ENCODE peak calls at places on chromosomes 16 and 17, in ten cellular contexts. B is heart left ventricle, Z is body of pancreas, R is breast epithelium, J is transverse colon, P is ovary, E is IMR-90, D is K562, N is right lobe of liver, I is HCT116. H is an unnamed sample.
A peak's percentile ranks its signal among the peaks of the same experiment; 100 is the strongest.

GRCh38 chr17:321386-321941 is 31.1 kb downstream of the RPH3AL start:
- DNase-seq in J (no peak), P (no peak), B (no peak), R (no peak), N (peak; percentile 19), E (no peak), D (no peak), I (no peak), Z (peak; percentile 25), H (no peak)

GRCh38 chr17:27878776-27879562 is 14.2 kb downstream of the LYRM9 start:
- DNase-seq in Z (no peak), N (no peak), B (peak; percentile 30), I (no peak), J (no peak), R (no peak), D (no peak), P (peak; percentile 51), E (no peak), H (no peak)

GRCh38 chr16:12837756-12838155 is 34.1 kb upstream of the CPPED1 start:
- DNase-seq in Z (no peak), P (no peak), D (no peak), N (no peak), B (no peak), I (no peak), E (no peak), J (no peak), R (no peak), H (no peak)

GRCh38 chr16:75579435-75579834 is 13.3 kb downstream of the GABARAPL2 start:
- DNase-seq in J (no peak), D (no peak), Z (no peak), R (no peak), N (no peak), B (no peak), E (no peak), I (no peak), P (no peak), H (no peak)

GRCh38 chr17:31510273-31511175 is 119.0 kb downstream of the RAB11FIP4 start:
- DNase-seq in J (no peak), B (peak; percentile 68), N (no peak), E (peak; percentile 58), Z (peak; percentile 61), P (no peak), D (no peak), R (no peak), I (no peak), H (no peak)

GRCh38 chr16:58459344-58460218 is 40.4 kb upstream of the NDRG4 start:
- DNase-seq in E (peak; percentile 43), P (no peak), B (peak; percentile 33), Z (no peak), R (no peak), J (no peak), N (no peak), D (no peak), I (peak; percentile 67), H (no peak)

GRCh38 chr17:74528491-74529199 is 2.6 kb downstream of the CD300LB start:
- DNase-seq in D (no peak), J (no peak), N (no peak), P (no peak), Z (no peak), E (no peak), I (no peak), B (no peak), R (peak; percentile 27), H (no peak)

GRCh38 chr16:85524365-85524629 is 88.8 kb upstream of the GSE1 start:
- DNase-seq in R (no peak), B (no peak), E (no peak), I (no peak), Z (no peak), N (no peak), P (no peak), D (no peak), J (no peak), H (no peak)

GRCh38 chr17:13940858-13941665 is 128.2 kb upstream of the COX10 start:
- DNase-seq in D (no peak), J (no peak), N (no peak), I (peak; percentile 46), E (peak; percentile 32), B (no peak), Z (no peak), P (no peak), R (no peak), H (no peak)

GRCh38 chr17:13947499-13947898 is 121.8 kb upstream of the COX10 start:
- DNase-seq in Z (no peak), N (no peak), D (no peak), B (no peak), E (no peak), J (no peak), P (no peak), I (no peak), R (no peak), H (no peak)

GRCh38 chr17:13941781-13942180 is 127.5 kb upstream of the COX10 start:
- DNase-seq in B (no peak), D (no peak), N (no peak), I (no peak), P (no peak), J (no peak), E (no peak), Z (no peak), R (no peak), H (no peak)

GRCh38 chr17:13939222-13939621 is 130.1 kb upstream of the COX10 start:
- DNase-seq in I (no peak), D (no peak), R (no peak), B (no peak), Z (no peak), N (no peak), J (no peak), P (no peak), E (no peak), H (no peak)

DNA sequence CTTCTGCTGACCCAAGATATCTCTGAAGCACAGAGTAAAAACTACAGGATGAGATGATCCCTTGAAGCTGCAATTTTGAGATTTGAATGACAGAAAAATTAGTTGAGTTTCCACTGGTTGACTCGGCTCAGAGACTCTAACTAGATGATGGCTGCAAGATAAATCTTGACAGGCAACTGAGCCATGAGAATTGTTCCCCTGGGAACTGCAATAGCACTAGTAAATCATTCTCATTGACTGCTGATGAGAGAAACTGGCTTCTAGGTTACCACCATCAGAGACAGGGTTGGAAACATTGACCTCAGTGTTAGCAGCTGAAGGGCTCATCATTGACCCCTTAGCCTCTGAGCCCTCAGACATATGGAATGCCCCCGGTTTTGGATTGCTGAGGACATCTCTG is 125.4 kb upstream of the COX10 start:
- DNase-seq in E (no peak), N (no peak), J (no peak), D (no peak), Z (no peak), I (no peak), B (no peak), R (no peak), P (no peak), H (no peak)
- TF ChIP-seq CTCF in E (no peak), N (no peak), J (no peak), D (no peak), Z (no peak), I (no peak), B (no peak), R (no peak), P (no peak), H (no peak)

GRCh38 chr16:79093554-79093967 is 507.0 kb downstream of the MAF start:
- DNase-seq in R (no peak), J (peak; percentile 29), Z (no peak), B (peak; percentile 44), N (no peak), E (no peak), D (no peak), P (no peak), I (no peak), H (no peak)

GRCh38 chr16:79097781-79098180 is 502.8 kb downstream of the MAF start:
- DNase-seq in I (no peak), E (no peak), P (no peak), Z (no peak), J (no peak), B (no peak), D (no peak), N (no peak), R (no peak), H (no peak)

GRCh38 chr16:79098897-79099296 is 501.6 kb downstream of the MAF start:
- DNase-seq in D (no peak), J (no peak), R (no peak), I (no peak), Z (no peak), B (no peak), P (no peak), E (no peak), N (no peak), H (no peak)

GRCh38 chr16:79097090-79097489 is 503.4 kb downstream of the MAF start:
- DNase-seq in J (no peak), B (no peak), R (no peak), Z (no peak), D (no peak), P (no peak), E (no peak), I (no peak), N (no peak), H (no peak)

DNA sequence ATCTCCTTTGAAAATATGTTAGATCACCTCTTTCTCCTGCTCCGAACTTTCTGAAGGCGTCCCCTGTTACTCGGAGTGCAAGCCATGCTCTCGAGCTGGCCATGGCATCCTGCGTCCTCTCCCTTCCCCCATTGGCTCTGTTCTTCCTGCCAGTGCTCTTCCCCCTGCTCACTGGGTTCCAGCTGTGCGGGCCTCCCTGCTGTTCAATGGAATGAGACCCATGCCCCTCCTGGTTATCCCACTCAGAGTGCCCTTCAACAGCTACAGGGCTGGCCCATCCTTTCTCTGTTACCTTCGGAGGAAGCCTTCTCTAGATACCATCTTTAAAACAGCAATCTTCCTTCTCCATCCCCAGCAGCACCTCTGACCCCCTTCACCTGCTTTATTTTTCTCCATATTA is 504.3 kb downstream of the MAF start:
- DNase-seq in B (no peak), J (no peak), D (no peak), I (no peak), N (no peak), P (no peak), Z (no peak), E (no peak), R (no peak), H (no peak)
- H3K9me3 ChIP-seq in B (no peaks in the 10 kb centered on the region), J (no peaks in the 10 kb centered on the region), D (no peaks in the 10 kb centered on the region), I (peaks cover 3% of the 10 kb centered on the region), N (no peaks in the 10 kb centered on the region), P (no peaks in the 10 kb centered on the region), Z (no peaks in the 10 kb centered on the region), E (peaks cover 20% of the 10 kb centered on the region), R (no peaks in the 10 kb centered on the region), H (no peaks in the 10 kb centered on the region)

GRCh38 chr17:77498875-77499698 is 358.3 kb downstream of the SEC14L1 start:
- DNase-seq in P (no peak), R (no peak), D (no peak), E (no peak), B (peak; percentile 12), Z (no peak), I (no peak), J (peak; percentile 5), N (no peak), H (no peak)
- TF ChIP-seq POLR2A in P (no peak), R (no peak), D (peak; percentile 33), E (no peak), B (no peak), Z (no peak), I (no peak), J (no peak), N (no peak), H (no peak)

DNA sequence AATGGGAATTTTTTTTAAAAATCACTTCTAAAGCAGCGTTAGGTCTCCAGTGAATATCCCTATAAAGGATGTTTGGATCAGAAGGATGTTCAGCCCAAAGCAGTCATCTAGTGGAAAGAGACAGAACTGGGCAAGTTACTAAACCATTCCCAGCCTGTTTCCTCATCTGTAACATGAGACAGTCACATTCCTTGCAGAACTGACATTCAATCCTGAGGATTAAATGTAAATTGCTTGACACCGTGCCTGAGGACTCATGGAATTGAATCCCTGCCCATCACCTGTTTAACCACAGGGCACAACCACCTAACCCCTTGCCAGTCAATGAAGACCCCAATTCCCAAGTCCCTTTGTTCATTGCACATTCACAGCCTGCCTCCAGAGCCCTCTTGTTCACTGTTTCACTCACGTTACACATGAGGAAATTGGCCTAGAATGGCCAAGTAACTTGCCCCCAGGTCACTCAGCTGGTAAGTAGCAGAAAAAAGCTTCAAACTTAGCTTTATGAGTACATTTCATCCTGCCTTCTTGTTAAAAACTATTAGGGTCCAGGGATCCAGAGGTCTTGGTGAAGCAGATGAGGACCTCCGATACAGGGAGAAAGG is 1.4 kb downstream of the CMTM2 start:
- DNase-seq in J (no peak), D (no peak), B (no peak), E (peak; percentile 87), Z (no peak), R (no peak), I (no peak), P (no peak), N (no peak), H (no peak)
- TF ChIP-seq CTCF in J (no peak), D (no peak), B (no peak), E (peak; percentile 47), Z (no peak), R (no peak), I (no peak), P (no peak), N (no peak), H (no peak)